ENCODE peak calls at places on chromosome 9, in five cellular contexts. T is non-pigmented ciliary epithelial cell, K is HCEC 1CT, Y is T47D, H is upper lobe of right lung. F is an unnamed sample.

GRCh38 chr9:76322810-76323209 is 71.4 kb downstream of the RFK start:
- DNase-seq in T (no peak), K (no peak), Y (no peak), H (no peak), F (no peak)

GRCh38 chr9:112180387-112180881 is 5.3 kb upstream of the SUSD1 start:
- DNase-seq in T (no peak), K (no peak), Y (no peak), H (no peak), F (peak)

GRCh38 chr9:134738869-134739659 is 97.5 kb downstream of the COL5A1 start:
- DNase-seq in T (no peak), K (peak), Y (peak), H (peak), F (peak)

GRCh38 chr9:128946945-128947422 is 419 bp downstream of the DOLK start:
- DNase-seq in T (no peak), K (peak), Y (peak), H (no peak), F (peak)

GRCh38 chr9:132881826-132882225 is 3.1 kb downstream of the SPACA9 start:
- DNase-seq in T (no peak), K (no peak), Y (no peak), H (no peak), F (no peak)

GRCh38 chr9:129145841-129146292 is 32.2 kb downstream of the IER5L start:
- DNase-seq in T (peak), K (peak), Y (no peak), H (no peak), F (peak)

GRCh38 chr9:120447959-120448500 is 131.9 kb downstream of the CDK5RAP2 start:
- DNase-seq in T (no peak), K (no peak), Y (no peak), H (no peak), F (no peak)

GRCh38 chr9:106644661-106645060 is 218.3 kb upstream of the ZNF462 start:
- DNase-seq in T (no peak), K (no peak), Y (no peak), H (no peak), F (no peak)

GRCh38 chr9:1875921-1876448 is 139.2 kb upstream of the SMARCA2 start:
- DNase-seq in T (no peak), K (no peak), Y (no peak), H (no peak), F (no peak)

GRCh38 chr9:136791466-136792276 is 527 bp downstream of the TMEM141 start:
- DNase-seq in T (no peak), K (no peak), Y (peak), H (peak), F (no peak)

GRCh38 chr9:37034938-37035471 is 937 bp upstream of the PAX5 start:
- DNase-seq in T (no peak), K (no peak), Y (no peak), H (no peak), F (no peak)

GRCh38 chr9:13688223-13688989 is 408.9 kb upstream of the MPDZ start:
- DNase-seq in T (no peak), K (no peak), Y (no peak), H (no peak), F (peak)

GRCh38 chr9:73093740-73094379 is 57.8 kb upstream of the ANXA1 start:
- DNase-seq in T (no peak), K (peak), Y (no peak), H (no peak), F (peak)

GRCh38 chr9:93774331-93775102 is 180.6 kb downstream of the BARX1 start:
- DNase-seq in T (no peak), K (no peak), Y (no peak), H (no peak), F (no peak)

GRCh38 chr9:130824079-130824478 is 11.0 kb upstream of the ABL1 start:
- DNase-seq in T (no peak), K (no peak), Y (no peak), H (no peak), F (no peak)

GRCh38 chr9:136358016-136358415 is 5.5 kb downstream of the DNLZ start:
- DNase-seq in T (no peak), K (no peak), Y (no peak), H (no peak), F (no peak)

GRCh38 chr9:92325991-92326500 is 293 bp downstream of the CENPP start:
- DNase-seq in T (no peak), K (no peak), Y (no peak), H (no peak), F (no peak)

GRCh38 chr9:13279284-13280162 is at the start of gene MPDZ:
- DNase-seq in T (no peak), K (peak), Y (peak), H (peak), F (peak)

GRCh38 chr9:72896439-72896838 is 56.4 kb downstream of the ALDH1A1 start:
- DNase-seq in T (no peak), K (no peak), Y (no peak), H (no peak), F (no peak)

GRCh38 chr9:96137666-96138429 is 164.1 kb downstream of the HSD17B3 start:
- DNase-seq in T (no peak), K (peak), Y (no peak), H (no peak), F (peak)

GRCh38 chr9:76654051-76654461 is 110.2 kb upstream of the PCA3 start:
- DNase-seq in T (no peak), K (peak), Y (no peak), H (no peak), F (no peak)

GRCh38 chr9:107481035-107481434 is 8.5 kb downstream of the KLF4 start:
- DNase-seq in T (no peak), K (peak), Y (no peak), H (no peak), F (peak)

GRCh38 chr9:98642661-98643312 is 65.9 kb downstream of the GABBR2 start:
- DNase-seq in T (no peak), K (no peak), Y (no peak), H (no peak), F (no peak)

GRCh38 chr9:82273121-82273520 is 284.5 kb downstream of the SPATA31D1 start:
- DNase-seq in T (no peak), K (no peak), Y (no peak), H (no peak), F (peak)

GRCh38 chr9:111298111-111298510 is 31.9 kb downstream of the OR2K2 start:
- DNase-seq in T (no peak), K (no peak), Y (no peak), H (no peak), F (no peak)

GRCh38 chr9:112355305-112355953 is 22.0 kb upstream of the PTBP3 start:
- DNase-seq in T (no peak), K (no peak), Y (no peak), H (peak), F (peak)

GRCh38 chr9:112945620-112946208 is 55.0 kb upstream of the SLC46A2 start:
- DNase-seq in T (no peak), K (no peak), Y (no peak), H (no peak), F (no peak)

GRCh38 chr9:121672213-121672612 is 20.8 kb downstream of the DAB2IP start:
- DNase-seq in T (no peak), K (no peak), Y (no peak), H (no peak), F (no peak)

GRCh38 chr9:89525673-89526374 is 27.9 kb upstream of the SEMA4D start:
- DNase-seq in T (no peak), K (no peak), Y (no peak), H (no peak), F (no peak)

GRCh38 chr9:79384506-79384905 is 187.3 kb upstream of the TLE4 start:
- DNase-seq in T (no peak), K (peak), Y (no peak), H (no peak), F (no peak)

GRCh38 chr9:121510766-121511555 is 11.3 kb upstream of the GGTA1 start:
- DNase-seq in T (no peak), K (no peak), Y (no peak), H (no peak), F (peak)

GRCh38 chr9:37241340-37241739 is 121.0 kb downstream of the ZCCHC7 start:
- DNase-seq in T (no peak), K (no peak), Y (no peak), H (no peak), F (no peak)

GRCh38 chr9:70829591-70830265 is 291.7 kb downstream of the TRPM3 start:
- DNase-seq in T (no peak), K (no peak), Y (no peak), H (no peak), F (no peak)

GRCh38 chr9:90169490-90169889 is 473.1 kb downstream of the DIRAS2 start:
- DNase-seq in T (no peak), K (no peak), Y (no peak), H (no peak), F (no peak)

GRCh38 chr9:136059851-136060670 is 35.0 kb downstream of the NACC2 start:
- DNase-seq in T (no peak), K (no peak), Y (no peak), H (peak), F (peak)

GRCh38 chr9:136951541-136952353 is at the start of gene LCN12:
- DNase-seq in T (no peak), K (no peak), Y (no peak), H (no peak), F (no peak)

GRCh38 chr9:9913276-9913832 is 699.4 kb downstream of the PTPRD start:
- DNase-seq in T (no peak), K (no peak), Y (no peak), H (no peak), F (no peak)

GRCh38 chr9:125815568-125815967 is 68.4 kb downstream of the PBX3 start:
- DNase-seq in T (no peak), K (peak), Y (no peak), H (no peak), F (peak)

GRCh38 chr9:101235105-101235866 is 149.5 kb downstream of the BAAT start:
- DNase-seq in T (no peak), K (no peak), Y (no peak), H (no peak), F (peak)